ENCODE peak calls at places on chromosomes 6 and 20, in four cellular contexts. G is Panc1, O is transverse colon, L is stomach. N is an unnamed sample.

GRCh38 chr20:26163890-26164289 is 467.2 kb upstream of the ZNF337 start:
- DNase-seq in G (no peak), O (no peak), L (no peak), N (no peak)

GRCh38 chr6:31749301-31750036 is 9.7 kb downstream of the MSH5 start:
- DNase-seq in G (no peak), O (no peak), L (no peak), N (no peak)

GRCh38 chr6:92364948-92365386 is 1054.4 kb downstream of the EPHA7 start:
- DNase-seq in G (no peak), O (no peak), L (no peak), N (no peak)

GRCh38 chr20:2302369-2302768 is 6.6 kb downstream of the TGM3 start:
- DNase-seq in G (no peak), O (no peak), L (no peak), N (no peak)

GRCh38 chr6:34273242-34273805 is 24.5 kb upstream of the SMIM29 start:
- DNase-seq in G (no peak), O (no peak), L (peak; percentile 46), N (peak; percentile 93)

GRCh38 chr20:3890410-3890751 is 1.2 kb downstream of the PANK2 start:
- DNase-seq in G (no peak), O (no peak), L (no peak), N (no peak)

GRCh38 chr6:166381733-166382499 is 824 bp downstream of the MPC1 start:
- DNase-seq in G (no peak), O (peak; percentile 93), L (peak; percentile 92), N (peak; percentile 76)

GRCh38 chr6:93420163-93420806 is 926 bp upstream of the EPHA7 start:
- DNase-seq in G (no peak), O (no peak), L (no peak), N (no peak)

GRCh38 chr20:49351775-49352174 is 73.9 kb upstream of the ZNFX1 start:
- DNase-seq in G (no peak), O (no peak), L (no peak), N (no peak)

GRCh38 chr6:111764238-111765182 is 108.7 kb downstream of the FYN start:
- DNase-seq in G (no peak), O (peak; percentile 49), L (no peak), N (no peak)

GRCh38 chr20:25525857-25526256 is 59.5 kb downstream of the NINL start:
- DNase-seq in G (no peak), O (no peak), L (no peak), N (no peak)

GRCh38 chr6:85449388-85449817 is 480 bp upstream of the NT5E start:
- DNase-seq in G (no peak), O (peak; percentile 18), L (no peak), N (no peak)

GRCh38 chr6:127186889-127187288 is 68.4 kb downstream of the RSPO3 start:
- DNase-seq in G (peak; percentile 18), O (peak; percentile 53), L (peak; percentile 71), N (peak; percentile 43)

GRCh38 chr6:160450849-160451248 is 102.7 kb downstream of the SLC22A3 start:
- DNase-seq in G (no peak), O (no peak), L (no peak), N (no peak)

GRCh38 chr6:149012040-149012545 is 265.3 kb downstream of the UST start:
- DNase-seq in G (no peak), O (no peak), L (no peak), N (no peak)

GRCh38 chr6:26445934-26446667 is 5.8 kb downstream of the BTN3A3 start:
- DNase-seq in G (no peak), O (no peak), L (no peak), N (no peak)

GRCh38 chr6:218153-219018 is 73.9 kb upstream of the DUSP22 start:
- DNase-seq in G (no peak), O (peak; percentile 22), L (no peak), N (no peak)

GRCh38 chr20:3808141-3808479 is 12.0 kb downstream of the CDC25B start:
- DNase-seq in G (peak; percentile 93), O (peak; percentile 89), L (peak; percentile 91), N (no peak)

GRCh38 chr20:25285091-25285647 is 37.3 kb downstream of the PYGB start:
- DNase-seq in G (no peak), O (peak; percentile 6), L (peak; percentile 20), N (no peak)

GRCh38 chr6:11727995-11728961 is 50.3 kb downstream of the ADTRP start:
- DNase-seq in G (no peak), O (no peak), L (no peak), N (peak; percentile 65)

GRCh38 chr6:30820196-30820595 is 64.1 kb upstream of the DDR1 start:
- DNase-seq in G (no peak), O (peak; percentile 76), L (peak; percentile 57), N (no peak)

GRCh38 chr20:35004749-35005462 is 49.2 kb downstream of the MYH7B start:
- DNase-seq in G (no peak), O (peak; percentile 4), L (no peak), N (no peak)
- TF ChIP-seq CTCF in G (no peak), O (no peak), L (no peak), N (no peak)

GRCh38 chr6:163284151-163284550 is 130.4 kb upstream of the QKI start:
- DNase-seq in G (no peak), O (no peak), L (no peak), N (no peak)
- H3K27ac ChIP-seq in G (no peak overlapping the region), O (no peak overlapping the region), L (no peak overlapping the region), N (no peak overlapping the region)

DNA sequence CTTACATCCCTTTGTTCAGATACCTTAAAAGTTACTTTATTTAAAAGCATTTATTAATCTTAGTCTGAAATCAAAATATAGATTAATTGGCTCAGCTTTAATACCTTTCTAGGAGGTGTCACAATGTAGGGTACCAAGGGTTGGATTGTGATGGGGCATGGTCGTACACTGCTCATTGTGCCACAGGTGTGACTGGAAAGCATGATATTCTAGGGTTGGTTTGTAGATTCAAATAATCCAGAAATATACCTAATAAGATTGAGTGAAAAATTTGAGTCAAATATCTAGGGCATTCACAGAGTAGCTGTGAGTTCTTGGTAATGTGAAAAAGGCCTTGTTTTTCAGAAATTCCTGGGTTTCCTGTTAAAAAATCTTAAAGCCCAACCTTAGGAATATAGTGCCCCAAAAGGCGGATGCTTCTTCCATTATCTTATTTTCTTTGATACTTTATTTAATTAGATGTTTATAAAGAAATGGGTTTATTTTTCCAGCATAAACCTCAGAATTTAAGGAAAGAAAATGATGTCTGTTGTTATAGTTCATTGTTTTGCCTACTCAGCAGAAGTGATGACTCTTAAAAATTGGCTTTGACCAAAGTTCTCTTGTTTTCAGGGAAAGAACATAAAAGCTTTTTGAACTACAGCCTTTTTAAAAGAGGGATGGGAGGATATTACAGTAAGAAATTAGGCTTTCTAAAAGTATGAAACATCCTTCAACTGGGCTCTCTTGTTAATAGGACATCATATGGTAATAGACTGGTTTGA is 4.9 kb downstream of the SRSF6 start:
- DNase-seq in G (no peak), O (no peak), L (no peak), N (no peak)
- TF ChIP-seq POLR2AphosphoS5 in G (no peak), O (no peak), L (no peak), N (no peak)

DNA sequence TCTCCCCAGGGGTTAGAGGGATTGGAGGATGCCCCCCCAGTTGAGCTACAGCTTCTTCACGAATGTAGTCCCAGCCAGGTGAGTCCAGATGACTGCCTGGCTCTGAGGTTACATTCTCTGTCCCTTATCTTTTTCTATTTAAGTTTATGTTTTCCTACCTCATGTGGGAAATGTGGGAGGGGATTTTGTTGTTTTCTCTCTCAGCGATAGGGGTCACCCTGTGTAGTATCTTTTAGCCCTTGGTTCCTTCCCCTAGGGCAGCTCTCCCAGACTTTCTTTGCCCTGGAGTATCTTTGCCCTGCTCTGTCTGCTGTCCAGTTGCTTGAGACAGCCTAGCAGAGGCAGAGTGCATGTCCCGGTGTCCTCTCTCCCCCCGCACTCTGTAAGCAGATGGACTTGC is 5.8 kb downstream of the FANCE start:
- DNase-seq in G (no peak), O (no peak), L (no peak), N (no peak)
- TF ChIP-seq CTCF in G (no peak), O (no peak), L (no peak), N (no peak)

DNA sequence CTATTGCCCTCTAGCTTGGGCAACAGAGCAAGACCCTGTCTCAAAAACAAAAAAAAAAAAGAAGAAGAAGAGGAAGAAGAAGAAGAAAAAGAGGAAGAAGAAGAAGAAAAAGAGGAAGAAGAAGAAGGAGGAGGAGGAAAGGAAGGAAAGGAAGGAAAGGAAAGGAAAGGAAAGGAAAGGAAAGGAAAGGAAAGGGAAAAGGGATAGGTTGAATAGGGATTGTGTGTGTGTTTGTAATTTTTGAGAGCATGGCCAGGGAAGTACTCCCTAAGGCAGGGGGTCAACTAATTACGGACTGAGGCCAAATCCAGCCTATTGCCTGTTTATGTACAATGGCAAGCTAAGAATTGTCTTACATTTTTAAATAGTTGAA is 43.1 kb upstream of the ZNF217 start:
- DNase-seq in G (no peak), O (no peak), L (no peak), N (no peak)
- H3K27ac ChIP-seq in G (peak overlapping the region; percentile 57), O (no peak overlapping the region), L (no peak overlapping the region), N (peak overlapping the region; percentile 22)

GRCh38 chr20:6489361-6490154 is 277.9 kb upstream of the BMP2 start:
- DNase-seq in G (no peak), O (no peak), L (no peak), N (no peak)
- TF ChIP-seq POLR2AphosphoS5 in G (no peak), O (no peak), L (no peak), N (no peak)

GRCh38 chr6:53951383-53951782 is 156.6 kb downstream of the LRRC1 start:
- DNase-seq in G (no peak), O (no peak), L (no peak), N (no peak)

GRCh38 chr6:53960311-53960710 is 150.9 kb upstream of the MLIP start:
- DNase-seq in G (no peak), O (no peak), L (no peak), N (no peak)

GRCh38 chr6:53956804-53957203 is 154.4 kb upstream of the MLIP start:
- DNase-seq in G (no peak), O (no peak), L (no peak), N (no peak)

GRCh38 chr6:53959717-53960116 is 151.5 kb upstream of the MLIP start:
- DNase-seq in G (no peak), O (no peak), L (no peak), N (no peak)

GRCh38 chr6:53956068-53956711 is 155.1 kb upstream of the MLIP start:
- DNase-seq in G (peak; percentile 43), O (peak; percentile 84), L (peak; percentile 77), N (peak; percentile 39)
- TF ChIP-seq CTCF in G (peak; percentile 89), O (peak; percentile 73), L (peak; percentile 61), N (peak; percentile 14)

GRCh38 chr6:20757761-20758160 is 223.5 kb downstream of the CDKAL1 start:
- DNase-seq in G (no peak), O (no peak), L (no peak), N (no peak)
- H3K27ac ChIP-seq in G (no peak overlapping the region), O (no peak overlapping the region), L (no peak overlapping the region), N (no peak overlapping the region)

GRCh38 chr6:36983538-36983937 is 2.5 kb downstream of the MTCH1 start:
- DNase-seq in G (no peak), O (no peak), L (no peak), N (no peak)
- TF ChIP-seq POLR2AphosphoS5 in G (no peak), O (no peak), L (no peak), N (no peak)

N was measured in HL-60.